ENCODE peak calls at places on chromosomes 5 and 9, in four cellular contexts. Q, J, L and C are unnamed samples.

GRCh38 chr5:133938039-133938821 is 30.2 kb downstream of the C5orf15 start:
- DNase-seq in Q (peak; percentile 30), J (no peak), L (peak; percentile 74), C (no peak)

GRCh38 chr5:35487255-35488035 is 130.2 kb upstream of the SPEF2 start:
- DNase-seq in L (no peak), Q (no peak), J (peak; percentile 62), C (no peak)

GRCh38 chr5:142716963-142717362 is 31.1 kb upstream of the FGF1 start:
- DNase-seq in Q (peak; percentile 79), J (peak; percentile 76), L (peak; percentile 31), C (no peak)

GRCh38 chr9:107931071-107931715 is 441.6 kb upstream of the KLF4 start:
- DNase-seq in J (no peak), L (no peak), Q (no peak), C (no peak)

GRCh38 chr5:163177971-163178370 is 259.4 kb upstream of the CCNG1 start:
- DNase-seq in J (no peak), Q (no peak), L (no peak), C (no peak)

GRCh38 chr9:125950880-125951471 is 203.8 kb downstream of the PBX3 start:
- DNase-seq in L (no peak), J (no peak), Q (no peak), C (no peak)

GRCh38 chr5:10580531-10581423 is 16.9 kb downstream of the ANKRD33B start:
- DNase-seq in L (no peak), Q (no peak), J (no peak), C (peak; percentile 39)

GRCh38 chr5:80192507-80193241 is 63.2 kb downstream of the SERINC5 start:
- DNase-seq in L (no peak), J (peak; percentile 26), Q (no peak), C (no peak)

GRCh38 chr5:26339576-26339975 is 698.8 kb downstream of the CDH9 start:
- DNase-seq in Q (no peak), J (no peak), L (no peak), C (no peak)

GRCh38 chr9:137785704-137786161 is 91.8 kb upstream of the CACNA1B start:
- DNase-seq in Q (no peak), L (no peak), J (no peak), C (no peak)

GRCh38 chr9:306907-307306 is 92.2 kb downstream of the DOCK8 start:
- DNase-seq in L (peak; percentile 22), J (no peak), Q (no peak), C (no peak)

GRCh38 chr5:1887400-1888360 is 5.0 kb upstream of the IRX4 start:
- DNase-seq in Q (peak; percentile 49), L (no peak), J (no peak), C (no peak)

GRCh38 chr5:134524219-134524825 is 1.1 kb upstream of the JADE2 start:
- DNase-seq in L (peak; percentile 66), J (peak; percentile 77), Q (peak; percentile 93), C (peak; percentile 86)

GRCh38 chr9:98192503-98193335 is at the start of gene CORO2A:
- DNase-seq in Q (peak; percentile 90), L (peak; percentile 96), J (peak; percentile 80), C (peak; percentile 69)

GRCh38 chr5:2508514-2508913 is 243.0 kb downstream of the IRX2 start:
- DNase-seq in Q (no peak), L (no peak), J (no peak), C (no peak)

GRCh38 chr5:127192836-127193341 is 97.7 kb upstream of the MEGF10 start:
- DNase-seq in Q (no peak), L (no peak), J (no peak), C (no peak)

GRCh38 chr5:179558912-179559279 is 8.5 kb downstream of the RUFY1 start:
- DNase-seq in J (no peak), L (no peak), Q (no peak), C (no peak)

GRCh38 chr9:136694163-136694864 is 7.1 kb upstream of the AGPAT2 start:
- DNase-seq in J (peak; percentile 55), L (peak; percentile 94), Q (peak; percentile 88), C (no peak)

GRCh38 chr9:123569343-123569694 is 213.3 kb downstream of the CRB2 start:
- DNase-seq in L (no peak), J (no peak), Q (no peak), C (no peak)

GRCh38 chr5:138975098-138975847 is 100.1 kb upstream of the LRRTM2 start:
- DNase-seq in Q (no peak), L (peak; percentile 34), J (peak; percentile 95), C (peak; percentile 20)

GRCh38 chr5:176740702-176741565 is 69.4 kb upstream of the UNC5A start:
- DNase-seq in Q (peak; percentile 69), J (no peak), L (no peak), C (no peak)

GRCh38 chr9:136328011-136328621 is 777 bp downstream of the GPSM1 start:
- DNase-seq in J (no peak), Q (no peak), L (no peak), C (no peak)

GRCh38 chr9:124602204-124602603 is 95.0 kb upstream of the NR5A1 start:
- DNase-seq in L (no peak), Q (no peak), J (peak; percentile 41), C (peak; percentile 31)

GRCh38 chr5:175517824-175518450 is 39.6 kb downstream of the SFXN1 start:
- DNase-seq in J (peak; percentile 79), L (peak; percentile 80), Q (no peak), C (peak; percentile 68)

GRCh38 chr9:120934271-120934670 is 7.7 kb upstream of the TRAF1 start:
- DNase-seq in Q (no peak), L (no peak), J (no peak), C (no peak)

GRCh38 chr5:141841781-141842180 is 36.4 kb downstream of the PCDH1 start:
- DNase-seq in J (no peak), L (no peak), Q (no peak), C (no peak)

GRCh38 chr5:11251242-11251641 is 490.2 kb upstream of the DAP start:
- DNase-seq in J (peak; percentile 15), Q (no peak), L (no peak), C (no peak)

GRCh38 chr5:120306331-120306730 is 157.8 kb upstream of the PRR16 start:
- DNase-seq in Q (no peak), J (no peak), L (no peak), C (no peak)

GRCh38 chr5:112795944-112796678 is 58.4 kb downstream of the APC start:
- DNase-seq in J (no peak), L (peak; percentile 16), Q (no peak), C (no peak)

GRCh38 chr5:156783092-156783491 is 67.0 kb upstream of the PPP1R2B start:
- DNase-seq in Q (no peak), L (no peak), J (no peak), C (no peak)

GRCh38 chr9:129964901-129965734 is 77.9 kb downstream of the FNBP1 start:
- DNase-seq in J (peak; percentile 93), Q (no peak), L (no peak), C (peak; percentile 67)

DNA sequence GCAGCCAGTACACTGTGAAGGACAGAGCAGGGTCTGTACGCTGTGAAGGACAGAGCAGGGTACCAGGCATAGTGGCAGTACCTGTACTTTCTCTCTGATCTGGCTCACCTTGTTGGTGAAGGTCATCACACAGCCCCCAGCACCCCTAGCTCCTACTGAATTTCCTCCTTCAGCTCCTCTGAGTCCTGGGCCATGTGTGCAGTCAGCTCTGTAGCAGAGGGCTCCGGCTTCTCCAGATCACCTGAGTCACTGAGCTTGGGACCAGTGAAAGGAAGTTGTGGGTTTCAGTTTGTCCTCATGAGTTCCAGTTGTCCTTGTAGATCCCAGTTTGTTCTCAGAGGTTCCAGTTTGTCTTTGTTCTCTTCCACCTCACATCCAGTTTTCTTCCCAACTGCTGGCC is 5.5 kb downstream of the NUDT2 start:
- DNase-seq in L (no peak), J (no peak), Q (no peak), C (no peak)
- H3K27ac ChIP-seq in L (no peak overlapping the region), J (no peak overlapping the region), Q (no peak overlapping the region), C (no peak overlapping the region)

GRCh38 chr9:128384801-128385492 is 13.8 kb downstream of the URM1 start:
- DNase-seq in Q (no peak), J (no peak), L (no peak), C (no peak)

GRCh38 chr9:128383791-128384190 is 12.6 kb downstream of the URM1 start:
- DNase-seq in J (no peak), L (no peak), Q (no peak), C (no peak)

GRCh38 chr9:128385493-128386205 is 14.5 kb downstream of the URM1 start:
- DNase-seq in Q (no peak), L (no peak), J (no peak), C (no peak)

GRCh38 chr9:128383007-128383753 is 12.0 kb downstream of the URM1 start:
- DNase-seq in Q (no peak), L (no peak), J (no peak), C (no peak)

DNA sequence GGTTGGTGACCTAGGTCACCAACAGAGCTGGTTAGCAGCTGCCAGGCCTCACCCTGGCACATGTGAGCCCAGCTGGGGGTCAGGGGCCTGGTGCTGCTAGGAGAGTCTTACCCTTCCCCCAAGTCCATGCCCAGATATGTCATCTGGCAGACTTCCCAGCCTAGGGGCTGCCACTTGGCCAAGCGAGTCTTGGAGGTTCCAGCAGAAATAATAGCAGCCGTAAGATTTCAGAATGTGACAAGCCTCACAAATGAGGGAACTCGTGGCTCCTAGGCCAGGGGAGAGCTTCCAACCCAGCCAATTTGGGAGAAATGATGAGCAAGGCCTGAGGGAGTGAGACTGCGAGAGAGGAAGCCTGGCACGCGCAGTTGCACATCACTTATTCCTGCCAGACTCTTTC is 11.1 kb downstream of the URM1 start:
- DNase-seq in J (no peak), L (no peak), Q (no peak), C (no peak)
- H3K4me1 ChIP-seq in J (peaks cover 6% of the 10 kb centered on the region), L (no peaks in the 10 kb centered on the region), Q (no peaks in the 10 kb centered on the region), C (no peaks in the 10 kb centered on the region)

DNA sequence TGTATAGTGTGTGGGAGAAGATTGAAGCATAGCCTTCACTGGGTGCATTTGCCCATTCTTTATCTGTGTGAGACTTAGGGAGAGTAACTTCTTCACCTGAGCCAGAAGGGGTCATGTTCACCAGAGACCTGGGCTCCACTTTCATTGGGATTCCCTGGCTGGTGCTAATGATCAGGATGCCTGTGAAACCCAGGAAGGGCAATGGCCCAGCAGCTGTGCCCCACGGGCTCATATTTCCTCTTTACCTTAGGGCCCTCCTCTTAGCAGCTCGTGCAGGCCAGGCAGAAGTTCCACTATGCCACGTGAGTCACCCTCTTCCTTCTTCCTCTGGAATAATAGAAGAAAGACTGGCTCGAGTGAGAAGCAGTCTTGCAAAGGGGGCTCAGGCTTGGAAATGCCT is 5.0 kb downstream of the PPARGC1B start:
- DNase-seq in Q (no peak), J (peak; percentile 19), L (no peak), C (no peak)
- H3K27ac ChIP-seq in Q (no peak overlapping the region), J (no peak overlapping the region), L (no peak overlapping the region), C (no peak overlapping the region)

GRCh38 chr5:158874814-158875213 is 224.9 kb downstream of the EBF1 start:
- DNase-seq in J (peak; percentile 1), L (no peak), Q (no peak), C (no peak)

GRCh38 chr5:158876263-158876942 is 223.3 kb downstream of the EBF1 start:
- DNase-seq in Q (no peak), L (no peak), J (no peak), C (no peak)

GRCh38 chr5:158875272-158875679 is 224.4 kb downstream of the EBF1 start:
- DNase-seq in Q (no peak), L (no peak), J (peak; percentile 30), C (no peak)

GRCh38 chr5:158873115-158873514 is 226.6 kb downstream of the EBF1 start:
- DNase-seq in L (no peak), J (no peak), Q (no peak), C (no peak)

DNA sequence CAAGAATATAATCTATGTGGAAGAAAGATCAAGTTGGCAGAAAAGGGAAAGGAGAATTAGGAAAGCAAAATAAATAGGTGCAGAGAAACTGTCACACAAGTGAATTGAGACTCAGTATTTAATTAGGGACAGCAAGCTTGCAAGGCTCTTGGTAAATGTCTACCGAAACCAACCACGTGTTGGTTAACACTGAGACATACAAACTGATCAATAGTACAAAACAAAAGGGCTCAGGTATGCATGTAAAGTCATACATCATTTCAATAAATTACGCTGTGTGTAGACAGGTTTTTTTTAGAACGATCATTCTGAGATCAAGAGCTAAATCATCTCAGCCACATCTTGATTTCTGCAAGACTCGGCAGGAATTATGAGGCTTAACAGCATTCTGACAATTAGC is 225.4 kb downstream of the EBF1 start:
- DNase-seq in Q (no peak), J (no peak), L (no peak), C (no peak)
- H3K4me1 ChIP-seq in Q (peaks cover 35% of the 10 kb centered on the region), J (no peaks in the 10 kb centered on the region), L (no peaks in the 10 kb centered on the region), C (peaks cover 26% of the 10 kb centered on the region)